ENCODE peak calls at places on chromosome 20, in five cellular contexts. K is fibroblast of the aortic adventitia, U is stomach, J is amniotic epithelial cell, L is KBM-7. S is an unnamed sample.

GRCh38 chr20:25078662-25079061 is 3.3 kb downstream of the VSX1 start:
- DNase-seq in J (no peak), U (peak), L (no peak), K (no peak), S (no peak)

GRCh38 chr20:11144114-11144513 is 470.3 kb upstream of the JAG1 start:
- DNase-seq in K (peak), U (no peak), L (no peak), J (peak), S (no peak)

GRCh38 chr20:46900826-46901225 is 6.2 kb downstream of the EYA2 start:
- DNase-seq in K (no peak), L (no peak), J (no peak), U (no peak), S (no peak)

GRCh38 chr20:61951695-61952533 is 113.8 kb downstream of the TAF4 start:
- DNase-seq in L (peak), J (peak), K (no peak), U (no peak), S (no peak)

GRCh38 chr20:11993886-11994466 is 76.3 kb downstream of the BTBD3 start:
- DNase-seq in L (no peak), U (no peak), K (peak), J (peak), S (no peak)

GRCh38 chr20:62365814-62366369 is 1.2 kb downstream of the LAMA5 start:
- DNase-seq in L (peak), K (no peak), J (no peak), U (no peak), S (no peak)

GRCh38 chr20:24821391-24821790 is 127.7 kb upstream of the CST7 start:
- DNase-seq in K (no peak), J (no peak), U (no peak), L (no peak), S (no peak)

GRCh38 chr20:1427457-1428054 is 34.7 kb upstream of the FKBP1A start:
- DNase-seq in U (no peak), K (no peak), L (no peak), J (peak), S (no peak)

GRCh38 chr20:676315-676937 is 824 bp upstream of the SCRT2 start:
- DNase-seq in J (no peak), K (no peak), L (peak), U (no peak), S (no peak)

GRCh38 chr20:12535316-12535715 is 473.5 kb upstream of the SPTLC3 start:
- DNase-seq in L (no peak), U (no peak), K (no peak), J (no peak), S (no peak)

GRCh38 chr20:45629496-45630100 is at the start of gene WFDC10A:
- DNase-seq in L (peak), K (peak), J (peak), U (peak), S (peak)

GRCh38 chr20:35870541-35871307 is 83.6 kb downstream of the SCAND1 start:
- DNase-seq in J (peak), L (no peak), U (no peak), K (no peak), S (no peak)

GRCh38 chr20:19497064-19497463 is 261.0 kb upstream of the RIN2 start:
- DNase-seq in U (no peak), L (no peak), K (peak), J (peak), S (no peak)

GRCh38 chr20:44580581-44581268 is 1.7 kb upstream of the PKIG start:
- DNase-seq in U (no peak), L (no peak), J (no peak), K (no peak), S (peak)

GRCh38 chr20:62780696-62781095 is 15.6 kb upstream of the MRGBP start:
- DNase-seq in U (no peak), J (no peak), L (no peak), K (no peak), S (no peak)

GRCh38 chr20:11919046-11919445 is 1.4 kb downstream of the BTBD3 start:
- DNase-seq in L (peak), U (peak), J (no peak), K (no peak), S (peak)

GRCh38 chr20:7980332-7981046 is 39.1 kb downstream of the TMX4 start:
- DNase-seq in U (no peak), J (peak), L (peak), K (peak), S (peak)

GRCh38 chr20:959996-960615 is 42.0 kb downstream of the RSPO4 start:
- DNase-seq in L (no peak), U (no peak), J (no peak), K (no peak), S (no peak)

GRCh38 chr20:46631874-46632446 is 19.3 kb downstream of the SLC13A3 start:
- DNase-seq in U (no peak), K (no peak), L (no peak), J (no peak), S (no peak)

GRCh38 chr20:44856847-44857448 is 28.6 kb upstream of the YWHAB start:
- DNase-seq in J (no peak), K (no peak), U (no peak), L (peak), S (no peak)

GRCh38 chr20:36148439-36148838 is 6.1 kb upstream of the EPB41L1 start:
- DNase-seq in U (no peak), K (no peak), J (no peak), L (no peak), S (no peak)

GRCh38 chr20:18005170-18005989 is 36.6 kb downstream of the MGME1 start:
- DNase-seq in K (no peak), L (no peak), J (no peak), U (no peak), S (no peak)

GRCh38 chr20:24118781-24119175 is 130.2 kb upstream of the GGTLC1 start:
- DNase-seq in L (no peak), J (no peak), U (no peak), K (peak), S (no peak)

GRCh38 chr20:31860431-31861345 is 9.6 kb downstream of the DUSP15 start:
- DNase-seq in L (no peak), U (no peak), J (peak), K (peak), S (no peak)

GRCh38 chr20:43916073-43916874 is 1.6 kb downstream of the TOX2 start:
- DNase-seq in U (no peak), K (peak), J (no peak), L (no peak), S (no peak)

GRCh38 chr20:9520096-9520495 is 5.7 kb downstream of the LAMP5 start:
- DNase-seq in L (no peak), K (no peak), J (no peak), U (no peak), S (no peak)

GRCh38 chr20:51661609-51662178 is 106.5 kb downstream of the ATP9A start:
- DNase-seq in K (peak), J (peak), U (no peak), L (no peak), S (no peak)

GRCh38 chr20:9903048-9903651 is 64.3 kb upstream of the PAK5 start:
- DNase-seq in U (no peak), J (no peak), K (no peak), L (no peak), S (no peak)

GRCh38 chr20:37627060-37627766 is 66.6 kb upstream of the CTNNBL1 start:
- DNase-seq in K (peak), L (peak), U (no peak), J (peak), S (no peak)